ENCODE peak calls at places on chromosomes 3 and 15, in four cellular contexts. B is GM23338, V is GM10248, K is T-cell. F is an unnamed sample.

GRCh38 chr15:71296032-71296686 is 180.9 kb downstream of the THSD4 start:
- DNase-seq in V (no peak), K (no peak), B (no peak), F (no peak)

GRCh38 chr3:16508242-16508575 is 5.3 kb downstream of the RFTN1 start:
- DNase-seq in V (no peak), K (no peak), B (no peak), F (no peak)

GRCh38 chr3:127578168-127578567 is 12.4 kb downstream of the TPRA1 start:
- DNase-seq in B (no peak), K (no peak), V (no peak), F (no peak)

GRCh38 chr3:151439652-151440125 is 21.2 kb downstream of the IGSF10 start:
- DNase-seq in K (no peak), B (peak), V (peak), F (no peak)

GRCh38 chr15:77454956-77455355 is 34.3 kb downstream of the HMG20A start:
- DNase-seq in B (no peak), V (no peak), K (no peak), F (no peak)

GRCh38 chr15:50450678-50451077 is 26.5 kb downstream of the USP8 start:
- DNase-seq in B (no peak), V (no peak), K (no peak), F (no peak)

GRCh38 chr3:66110840-66111239 is 72.1 kb upstream of the MAGI1 start:
- DNase-seq in B (peak), K (no peak), V (no peak), F (peak)

GRCh38 chr3:127337001-127337400 is 49.2 kb upstream of the PRR20G start:
- DNase-seq in B (no peak), K (no peak), V (no peak), F (no peak)

GRCh38 chr3:183502782-183503181 is 52.7 kb downstream of the KLHL6 start:
- DNase-seq in K (no peak), B (no peak), V (no peak), F (peak)

GRCh38 chr15:66936864-66937245 is 128.5 kb upstream of the SMAD3 start:
- DNase-seq in B (no peak), V (no peak), K (no peak), F (no peak)

GRCh38 chr15:78642341-78642740 is 1.3 kb upstream of the CHRNB4 start:
- DNase-seq in V (no peak), K (no peak), B (no peak), F (no peak)

GRCh38 chr3:30646181-30646876 is 39.9 kb downstream of the TGFBR2 start:
- DNase-seq in B (no peak), K (no peak), V (no peak), F (no peak)

GRCh38 chr15:101293122-101293521 is 1.9 kb downstream of the SNRPA1 start:
- DNase-seq in K (no peak), B (no peak), V (no peak), F (no peak)

GRCh38 chr3:112199622-112200316 is 66.7 kb upstream of the GCSAM start:
- DNase-seq in K (no peak), V (no peak), B (no peak), F (no peak)

GRCh38 chr3:119542168-119542767 is 17.1 kb downstream of the CD80 start:
- DNase-seq in V (no peak), K (no peak), B (no peak), F (no peak)

GRCh38 chr15:68203486-68203885 is 1.6 kb downstream of the CALML4 start:
- DNase-seq in V (no peak), B (no peak), K (no peak), F (no peak)

GRCh38 chr3:23075478-23075877 is 127.6 kb upstream of the UBE2E2 start:
- DNase-seq in B (no peak), V (no peak), K (no peak), F (no peak)

GRCh38 chr15:77851696-77852095 is 219.0 kb upstream of the LINGO1 start:
- DNase-seq in B (no peak), K (no peak), V (no peak), F (peak)

GRCh38 chr15:31280037-31280830 is 46.4 kb upstream of the KLF13 start:
- DNase-seq in B (no peak), K (no peak), V (no peak), F (peak)

GRCh38 chr3:149364624-149365023 is 12.8 kb downstream of the TM4SF1 start:
- DNase-seq in B (no peak), V (no peak), K (no peak), F (no peak)

GRCh38 chr3:138009476-138010272 is at the start of gene CLDN18:
- DNase-seq in K (no peak), B (peak), V (no peak), F (no peak)

GRCh38 chr3:161166051-161166450 is 55.1 kb upstream of the NMD3 start:
- DNase-seq in B (no peak), V (no peak), K (no peak), F (no peak)

GRCh38 chr3:106183762-106184391 is 315.1 kb upstream of the CBLB start:
- DNase-seq in B (no peak), K (no peak), V (no peak), F (no peak)

GRCh38 chr3:16472593-16472992 is 40.9 kb downstream of the RFTN1 start:
- DNase-seq in K (no peak), V (no peak), B (no peak), F (no peak)

GRCh38 chr3:111592143-111592542 is 3.0 kb downstream of the ZBED2 start:
- DNase-seq in B (no peak), V (no peak), K (no peak), F (no peak)

GRCh38 chr3:38497026-38497425 is 886 bp downstream of the EXOG start:
- DNase-seq in K (no peak), V (no peak), B (no peak), F (no peak)

GRCh38 chr15:95734422-95735316 is 595.8 kb upstream of the NR2F2 start:
- DNase-seq in V (no peak), B (no peak), K (no peak), F (no peak)

GRCh38 chr15:101023501-101024110 is 104.4 kb downstream of the LRRK1 start:
- DNase-seq in K (no peak), V (no peak), B (no peak), F (peak)

GRCh38 chr3:197001106-197001971 is 28.3 kb downstream of the MELTF start:
- DNase-seq in V (no peak), K (no peak), B (no peak), F (no peak)

GRCh38 chr3:42851228-42851834 is 24.3 kb downstream of the CYP8B1 start:
- DNase-seq in V (no peak), K (no peak), B (no peak), F (peak)

GRCh38 chr3:157086053-157086761 is 73.7 kb downstream of the CCNL1 start:
- DNase-seq in K (no peak), B (no peak), V (no peak), F (no peak)

GRCh38 chr3:193945126-193945525 is 190.8 kb upstream of the HES1 start:
- DNase-seq in K (no peak), B (no peak), V (no peak), F (no peak)

GRCh38 chr3:27080126-27080525 is 289.1 kb downstream of the NEK10 start:
- DNase-seq in K (no peak), B (no peak), V (no peak), F (no peak)

GRCh38 chr3:162112719-162113118 is 616.1 kb downstream of the OTOL1 start:
- DNase-seq in B (no peak), V (no peak), K (no peak), F (no peak)